ENCODE peak calls at places on chromosomes 5 and 9, in six cellular contexts. I is pancreas, H is mammary epithelial cell, V is choroid plexus epithelial cell, P is sigmoid colon, R is neural progenitor cell. L is an unnamed sample.

GRCh38 chr9:15243086-15243485 is 63.9 kb downstream of the TTC39B start:
- DNase-seq in I (no peak), V (no peak), R (no peak), P (no peak), H (peak), L (peak)

GRCh38 chr9:105421154-105421553 is 26.7 kb upstream of the FSD1L start:
- DNase-seq in P (no peak), R (no peak), I (no peak), H (no peak), V (no peak), L (no peak)

GRCh38 chr5:135851186-135851906 is 16.9 kb downstream of the SLC25A48 start:
- DNase-seq in V (no peak), I (no peak), R (no peak), H (no peak), P (no peak), L (no peak)

GRCh38 chr9:8078641-8079140 is 279.1 kb upstream of the DMAC1 start:
- DNase-seq in I (no peak), V (no peak), H (no peak), P (no peak), R (no peak), L (no peak)

GRCh38 chr9:120841930-120842684 is 615 bp downstream of the PSMD5 start:
- DNase-seq in H (no peak), P (no peak), R (no peak), V (peak), I (no peak), L (peak)

GRCh38 chr5:74279244-74279643 is 361.3 kb downstream of the ENC1 start:
- DNase-seq in P (no peak), H (peak), V (peak), I (no peak), R (no peak), L (no peak)

GRCh38 chr5:218457-219289 is 553 bp downstream of the SDHA start:
- DNase-seq in V (peak), P (no peak), I (peak), R (peak), H (peak), L (peak)

GRCh38 chr5:24642022-24642421 is 2.8 kb downstream of the CDH10 start:
- DNase-seq in R (peak), I (no peak), H (peak), P (no peak), V (peak), L (no peak)

GRCh38 chr9:68949271-68950000 is 64.5 kb downstream of the PRKACG start:
- DNase-seq in I (peak), V (peak), R (no peak), H (peak), P (no peak), L (peak)

GRCh38 chr5:164351245-164351834 is 845.9 kb downstream of the MAT2B start:
- DNase-seq in H (no peak), V (no peak), I (no peak), P (no peak), R (no peak), L (peak)

GRCh38 chr5:119896851-119897536 is 267.6 kb downstream of the FAM170A start:
- DNase-seq in I (no peak), V (no peak), R (peak), P (no peak), H (no peak), L (no peak)

GRCh38 chr9:135533674-135534073 is 12.3 kb upstream of the OBP2A start:
- DNase-seq in V (no peak), I (no peak), H (no peak), R (no peak), P (peak), L (no peak)

GRCh38 chr5:175700991-175701390 is 43.1 kb downstream of the HRH2 start:
- DNase-seq in R (no peak), V (no peak), I (no peak), P (no peak), H (no peak), L (no peak)

GRCh38 chr5:13606051-13606450 is 338.4 kb downstream of the DNAH5 start:
- DNase-seq in P (no peak), R (no peak), I (no peak), H (peak), V (no peak), L (no peak)

GRCh38 chr9:4301971-4302427 is 2.1 kb upstream of the GLIS3 start:
- DNase-seq in I (no peak), V (peak), H (peak), R (no peak), P (peak), L (peak)

GRCh38 chr9:116888066-116888465 is 201.0 kb downstream of the TRIM32 start:
- DNase-seq in P (no peak), R (no peak), H (no peak), I (no peak), V (no peak), L (no peak)

GRCh38 chr9:107674937-107675277 is 185.3 kb upstream of the KLF4 start:
- DNase-seq in P (peak), I (no peak), H (no peak), R (no peak), V (peak), L (no peak)

GRCh38 chr9:108478871-108479332 is 376.9 kb downstream of the ACTL7B start:
- DNase-seq in P (no peak), H (peak), I (no peak), R (no peak), V (peak), L (peak)

GRCh38 chr5:91126448-91126847 is 256.7 kb downstream of the ARRDC3 start:
- DNase-seq in P (peak), I (no peak), V (peak), H (no peak), R (no peak), L (peak)

GRCh38 chr5:431001-431710 is 11.8 kb upstream of the EXOC3 start:
- DNase-seq in H (no peak), P (peak), I (no peak), R (peak), V (peak), L (peak)

DNA sequence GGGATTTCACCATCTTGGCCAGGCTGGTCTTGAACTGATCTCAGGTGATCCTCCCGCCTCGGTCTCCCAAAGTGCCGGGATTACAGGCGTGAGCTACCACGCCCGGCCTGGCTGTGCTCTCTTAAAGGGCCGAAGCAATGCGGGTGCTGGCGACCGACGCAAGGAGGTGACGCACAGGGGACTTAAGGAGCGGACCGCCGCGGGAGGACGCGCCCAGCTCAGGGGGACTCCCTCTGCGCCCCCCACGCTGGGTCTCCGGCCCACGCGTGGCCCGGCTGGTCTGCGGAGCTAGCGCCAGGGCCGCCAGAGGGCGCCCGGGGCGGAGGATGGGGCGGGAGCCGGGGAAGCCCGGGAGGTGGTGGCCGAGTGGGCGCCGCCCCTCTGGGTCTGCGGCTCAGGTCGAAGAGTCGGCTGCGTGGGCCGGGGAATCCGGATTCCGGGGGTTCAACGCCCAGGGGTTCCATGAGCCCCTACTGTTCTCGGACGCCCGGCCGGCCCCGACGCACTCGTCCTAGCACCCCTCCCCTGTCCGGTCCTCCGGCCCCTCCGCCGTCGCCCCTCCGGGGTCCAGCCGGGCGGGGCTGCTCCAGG is 502 bp upstream of the CERCAM start:
- DNase-seq in R (peak), I (peak), P (peak), H (peak), V (peak), L (peak)
- H3K4me3 ChIP-seq in R (peak), I (peak), P (peak), H (peak), V (peak), L (peak)

GRCh38 chr9:127955294-127956015 is 17.8 kb upstream of the DPM2 start:
- DNase-seq in I (peak), P (peak), R (peak), V (no peak), H (peak), L (no peak)
- TF ChIP-seq CTCF in I (peak), P (peak), R (peak), V (peak), H (peak), L (peak)

GRCh38 chr5:159775890-159776289 is 140.4 kb upstream of the ADRA1B start:
- DNase-seq in I (no peak), H (no peak), V (peak), R (no peak), P (no peak), L (no peak)

GRCh38 chr5:159772698-159773061 is 143.6 kb upstream of the ADRA1B start:
- DNase-seq in I (no peak), H (no peak), V (no peak), P (no peak), R (no peak), L (no peak)

GRCh38 chr5:159777049-159777448 is 139.2 kb upstream of the ADRA1B start:
- DNase-seq in R (no peak), I (no peak), P (no peak), H (no peak), V (no peak), L (peak)

GRCh38 chr5:159774476-159775031 is 141.7 kb upstream of the ADRA1B start:
- DNase-seq in P (no peak), R (peak), I (no peak), H (no peak), V (no peak), L (no peak)

GRCh38 chr5:159773062-159773924 is 143.0 kb upstream of the ADRA1B start:
- DNase-seq in H (peak), R (peak), P (peak), V (peak), I (peak), L (peak)
- H3K4me3 ChIP-seq in H (peak), R (peak), P (peak), V (peak), I (peak), L (peak)

GRCh38 chr5:132821791-132822190 is 8.7 kb downstream of the SHROOM1 start:
- DNase-seq in I (no peak), P (no peak), R (no peak), V (no peak), H (no peak), L (peak)

GRCh38 chr5:132822650-132823480 is 7.6 kb downstream of the SHROOM1 start:
- DNase-seq in P (no peak), I (peak), V (peak), R (peak), H (no peak), L (no peak)

GRCh38 chr5:132819468-132819867 is 6.4 kb downstream of the SOWAHA start:
- DNase-seq in H (no peak), P (no peak), R (no peak), I (no peak), V (no peak), L (no peak)

GRCh38 chr5:132821350-132821749 is 8.2 kb downstream of the SOWAHA start:
- DNase-seq in I (no peak), V (no peak), H (no peak), P (no peak), R (no peak), L (no peak)

GRCh38 chr5:132820162-132820754 is 7.2 kb downstream of the SOWAHA start:
- DNase-seq in V (peak), R (peak), H (peak), P (peak), I (peak), L (peak)
- TF ChIP-seq CTCF in V (peak), R (peak), H (peak), P (peak), I (peak), L (peak)

GRCh38 chr5:93602261-93603149 is 19.5 kb downstream of the NR2F1 start:
- DNase-seq in I (no peak), P (no peak), V (peak), R (peak), H (no peak), L (no peak)
- H3K4me3 ChIP-seq in I (no peak), P (no peak), V (peak), R (no peak), H (no peak), L (no peak)

GRCh38 chr5:54515634-54516033 is 1.9 kb upstream of the SNX18 start:
- DNase-seq in H (no peak), P (no peak), I (no peak), V (no peak), R (no peak), L (no peak)
- TF ChIP-seq CTCF in H (no peak), P (no peak), I (no peak), V (no peak), R (no peak), L (no peak)